ENCODE peak calls at places on chromosomes 11 and 22, in six cellular contexts. N, A, X, K, W and S are unnamed samples. For H3K4me1, the result is how much of the 10 kb centered on the place peaks cover.

GRCh38 chr11:19988598-19988997 is 171.7 kb downstream of the DBX1 start:
- DNase-seq in K (peak), X (peak), N (peak), W (no peak), A (no peak), S (no peak)

GRCh38 chr11:68653486-68654430 is 30.6 kb upstream of the GAL start:
- DNase-seq in W (no peak), X (no peak), N (no peak), A (no peak), K (no peak), S (no peak)

GRCh38 chr11:57213282-57214086 is 23.6 kb downstream of the APLNR start:
- DNase-seq in N (peak), A (no peak), X (peak), W (no peak), K (no peak), S (no peak)

GRCh38 chr11:43989162-43989961 is 46.9 kb downstream of the C11orf96 start:
- DNase-seq in X (peak), N (no peak), W (peak), K (no peak), A (no peak), S (peak)

GRCh38 chr22:39134366-39135091 is 18.0 kb downstream of the CBX7 start:
- DNase-seq in X (no peak), K (no peak), N (no peak), W (no peak), A (no peak), S (no peak)

GRCh38 chr11:65894034-65894591 is 3.6 kb downstream of the CCDC85B start:
- DNase-seq in W (no peak), X (no peak), K (no peak), N (no peak), A (peak), S (no peak)

GRCh38 chr11:14308114-14308896 is 50.7 kb downstream of the RRAS2 start:
- DNase-seq in K (no peak), X (peak), W (no peak), A (no peak), N (peak), S (no peak)

GRCh38 chr11:64719406-64719805 is 3.6 kb downstream of the NRXN2 start:
- DNase-seq in W (no peak), K (no peak), X (no peak), N (no peak), A (no peak), S (no peak)

GRCh38 chr22:25726241-25726640 is 15.7 kb upstream of the MYO18B start:
- DNase-seq in N (no peak), W (no peak), A (no peak), K (no peak), X (peak), S (no peak)

GRCh38 chr11:78708388-78708787 is 133.7 kb upstream of the NARS2 start:
- DNase-seq in K (no peak), W (no peak), A (no peak), X (no peak), N (no peak), S (no peak)

GRCh38 chr11:134397304-134398078 is 14.6 kb downstream of the B3GAT1 start:
- DNase-seq in N (no peak), X (no peak), A (no peak), W (no peak), K (no peak), S (no peak)

GRCh38 chr22:24077416-24077815 is 66.3 kb downstream of the CABIN1 start:
- DNase-seq in W (no peak), K (peak), A (no peak), X (no peak), N (no peak), S (no peak)

GRCh38 chr22:41445171-41446056 is 1.2 kb downstream of the TOB2 start:
- DNase-seq in A (peak), X (no peak), K (peak), W (no peak), N (peak), S (no peak)

GRCh38 chr11:62273284-62273683 is 3.3 kb downstream of the SCGB2A2 start:
- DNase-seq in N (no peak), X (no peak), K (no peak), W (no peak), A (no peak), S (no peak)

DNA sequence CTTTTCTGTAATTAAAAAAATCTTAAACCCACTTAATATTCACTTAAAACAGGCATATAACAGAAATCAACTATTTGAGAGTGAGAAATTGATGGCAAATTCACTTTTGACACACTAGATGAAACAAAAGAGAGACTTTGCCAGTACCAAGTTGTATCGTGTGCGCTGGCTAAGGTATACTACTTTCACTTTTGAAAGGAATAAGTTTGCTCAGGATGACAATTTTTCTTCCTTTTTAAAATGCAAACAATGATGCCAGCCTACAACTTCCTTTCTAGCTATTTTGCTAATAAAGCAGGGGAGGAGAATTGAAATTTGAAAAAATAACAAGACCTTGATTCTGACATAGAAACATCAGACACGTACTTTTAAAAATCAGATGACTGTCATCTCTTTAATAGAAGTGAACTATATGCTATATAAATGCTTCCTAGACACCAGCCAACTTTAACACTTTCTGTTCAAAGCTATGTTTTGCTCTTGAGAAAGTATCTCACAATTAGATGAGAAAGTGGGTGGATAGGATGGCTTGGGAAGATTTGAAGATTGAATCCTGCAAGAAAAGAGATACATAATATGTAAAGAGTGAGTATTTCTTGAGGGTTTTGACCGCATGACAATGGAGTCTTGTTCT is 41.6 kb upstream of the BLID start:
- DNase-seq in A (no peak), W (no peak), X (peak), N (no peak), K (no peak), S (no peak)
- H3K4me1 ChIP-seq in A (under half), W (under half), X (under half), N (under half), K (under half), S (under half)

GRCh38 chr11:112929432-112929831 is 31.8 kb upstream of the NCAM1 start:
- DNase-seq in X (no peak), A (no peak), K (no peak), N (no peak), W (no peak), S (no peak)
- H3K27ac ChIP-seq in X (no peak), A (no peak), K (no peak), N (no peak), W (no peak), S (no peak)

GRCh38 chr11:60831143-60831500 is 10.8 kb upstream of the CCDC86 start:
- DNase-seq in N (peak), A (peak), W (peak), X (peak), K (peak), S (peak)
- H3K4me1 ChIP-seq in N (under half), A (under half), W (under half), X (under half), K (under half), S (under half)

DNA sequence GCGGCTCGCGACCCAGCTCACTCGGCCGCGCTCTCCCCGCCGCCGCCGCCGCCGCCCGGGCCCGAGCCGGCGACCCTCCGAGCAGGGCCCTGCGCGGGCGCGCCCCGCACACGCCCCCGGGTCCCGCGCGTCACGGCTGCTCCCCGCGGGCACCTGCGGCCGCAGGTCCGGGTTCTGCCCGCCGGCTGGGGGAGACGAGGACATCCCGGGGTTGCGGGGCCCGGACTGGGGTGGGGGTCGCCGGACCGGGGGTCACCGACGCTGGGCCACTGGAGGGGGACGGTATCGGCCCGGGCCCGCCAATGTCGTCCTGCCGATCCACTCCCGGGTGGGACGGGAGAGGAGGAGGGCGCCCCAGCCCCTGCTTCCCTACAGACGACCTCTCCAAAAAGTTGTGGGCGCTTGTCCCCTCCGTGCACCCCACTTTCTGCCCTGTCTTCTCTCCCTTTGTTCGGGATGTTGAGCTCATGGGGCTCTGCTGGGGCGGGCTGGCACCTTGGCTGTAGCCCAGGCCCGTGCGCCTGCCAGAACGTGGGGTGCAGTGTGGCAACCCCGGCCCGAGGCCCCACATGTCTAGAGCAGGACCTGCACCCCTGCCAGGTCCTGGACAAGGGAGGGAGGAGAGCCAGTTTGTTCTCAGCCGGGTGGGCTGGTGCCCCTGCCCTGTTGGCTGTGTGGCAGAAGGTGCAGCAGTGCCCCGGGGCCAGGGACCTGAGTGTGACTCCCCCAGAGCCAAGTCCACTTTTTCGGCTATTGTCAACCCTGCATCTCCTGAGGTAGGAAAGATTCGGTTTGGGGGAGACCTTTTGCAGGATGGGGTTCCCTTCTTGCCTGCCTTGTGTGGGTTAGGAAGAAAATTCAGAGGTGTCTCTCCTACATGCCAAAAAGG is 40.2 kb upstream of the CELSR1 start:
- DNase-seq in A (peak), X (no peak), K (peak), W (no peak), N (peak), S (no peak)
- H3K27ac ChIP-seq in A (no peak), X (peak), K (peak), W (peak), N (no peak), S (no peak)

DNA sequence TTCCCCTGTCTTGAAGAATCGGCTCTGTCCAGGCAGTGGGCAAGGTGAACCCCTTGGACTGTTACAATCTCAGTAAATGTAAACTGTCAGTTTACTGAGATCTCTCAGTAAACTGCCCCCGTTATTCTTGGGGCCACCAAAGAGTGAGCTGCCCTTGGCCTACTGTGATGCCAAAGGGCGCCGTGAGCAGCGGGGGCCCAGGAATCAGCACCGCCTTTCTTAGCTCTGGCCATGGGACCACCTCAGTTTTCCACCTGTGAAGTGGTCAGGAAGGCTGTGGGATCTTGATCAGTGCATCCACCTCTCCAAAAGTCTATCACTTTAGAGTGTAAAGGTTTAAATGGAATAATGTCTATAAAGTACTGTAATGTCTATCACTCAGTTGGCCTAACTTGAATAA is 57.1 kb downstream of the THAP12 start:
- DNase-seq in A (no peak), N (no peak), K (no peak), W (no peak), X (no peak), S (no peak)
- H3K4me1 ChIP-seq in A (under half), N (under half), K (under half), W (under half), X (under half), S (under half)

GRCh38 chr22:45505991-45506743 is 3.5 kb downstream of the FBLN1 start:
- DNase-seq in K (no peak), A (no peak), X (no peak), W (no peak), N (no peak), S (no peak)
- H3K27ac ChIP-seq in K (no peak), A (no peak), X (no peak), W (no peak), N (peak), S (no peak)

DNA sequence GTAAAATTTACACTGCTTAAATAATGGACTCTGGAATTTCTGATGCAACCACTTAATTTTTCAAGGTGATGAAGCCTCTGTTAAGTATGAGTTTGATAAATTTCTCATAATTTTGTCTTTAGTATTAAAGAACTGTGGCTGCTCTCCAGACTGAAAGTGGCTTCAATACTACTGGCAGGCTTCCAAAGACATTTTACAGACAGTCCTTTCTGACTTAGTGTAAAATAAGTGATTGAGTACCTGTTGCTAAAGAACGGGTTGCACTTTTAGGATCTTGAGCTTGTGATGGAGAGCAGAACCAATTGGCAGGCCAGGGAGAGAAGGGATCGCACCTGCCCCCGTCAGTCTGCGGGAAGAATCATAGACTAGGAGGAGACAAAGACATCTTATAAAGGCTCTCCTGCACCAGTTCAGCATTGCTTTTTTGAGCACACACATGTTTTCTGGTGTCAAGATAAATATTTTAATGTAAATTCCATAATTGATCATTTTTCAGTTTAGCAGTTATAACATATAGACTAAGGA is 4.4 kb downstream of the NCAM1 start:
- DNase-seq in X (no peak), W (no peak), N (peak), A (no peak), K (peak), S (no peak)
- H3K4me1 ChIP-seq in X (under half), W (under half), N (under half), A (under half), K (under half), S (under half)

GRCh38 chr11:76771446-76772099 is 11.6 kb upstream of the TSKU start:
- DNase-seq in K (no peak), N (no peak), A (no peak), W (no peak), X (no peak), S (no peak)

GRCh38 chr11:76769071-76769560 is 14.0 kb upstream of the TSKU start:
- DNase-seq in W (no peak), K (no peak), N (no peak), A (no peak), X (peak), S (peak)

GRCh38 chr11:76769645-76770586 is 13.2 kb upstream of the TSKU start:
- DNase-seq in N (no peak), A (no peak), K (no peak), W (no peak), X (peak), S (peak)

GRCh38 chr11:76772100-76772782 is 10.9 kb upstream of the TSKU start:
- DNase-seq in X (no peak), W (no peak), A (no peak), K (no peak), N (no peak), S (no peak)

DNA sequence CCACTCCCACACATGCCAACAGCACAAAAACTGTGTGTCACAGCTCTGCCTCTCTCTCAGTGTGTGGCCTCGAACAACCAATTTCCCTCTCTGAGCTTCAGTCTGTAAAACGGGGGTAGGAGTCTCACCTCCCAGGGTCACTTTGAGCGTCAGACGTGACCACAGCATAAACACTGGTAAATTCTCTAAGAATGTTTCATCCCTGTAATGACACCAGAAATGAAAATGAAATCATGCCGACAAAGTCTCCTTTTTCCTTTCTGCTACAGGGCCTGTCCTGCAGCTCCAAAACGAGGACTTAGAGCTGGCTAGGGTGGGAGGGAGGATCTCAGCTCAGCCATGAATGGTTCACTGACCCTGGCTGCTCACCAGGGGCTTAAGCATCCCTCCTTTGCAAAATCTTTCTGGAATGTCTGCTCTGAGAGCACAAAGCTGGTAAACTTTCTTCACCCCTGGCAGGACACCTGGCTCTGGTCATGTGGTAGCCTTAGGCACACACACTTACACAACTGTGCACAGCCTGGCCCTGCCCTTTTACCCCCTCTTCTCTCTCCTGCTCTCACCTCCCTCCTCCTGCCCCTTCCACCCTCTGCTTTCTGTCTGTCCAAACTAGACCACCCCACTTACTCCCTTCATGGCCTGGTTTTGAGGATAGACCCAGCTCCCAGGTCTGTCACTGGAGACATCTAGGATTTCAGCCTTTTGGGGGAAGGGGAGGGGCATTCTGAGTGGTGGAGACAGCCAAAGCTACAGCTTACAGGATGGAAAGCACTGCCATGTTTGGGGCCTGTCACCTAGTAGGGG is 12.3 kb upstream of the TSKU start:
- DNase-seq in X (peak), W (peak), N (peak), K (peak), A (no peak), S (peak)
- H3K27ac ChIP-seq in X (no peak), W (peak), N (peak), K (peak), A (no peak), S (peak)

GRCh38 chr11:106990322-106990721 is 28.0 kb downstream of the GUCY1A2 start:
- DNase-seq in X (no peak), K (no peak), N (no peak), W (no peak), A (no peak), S (no peak)
- H3K4me1 ChIP-seq in X (under half), K (under half), N (under half), W (under half), A (under half), S (under half)

DNA sequence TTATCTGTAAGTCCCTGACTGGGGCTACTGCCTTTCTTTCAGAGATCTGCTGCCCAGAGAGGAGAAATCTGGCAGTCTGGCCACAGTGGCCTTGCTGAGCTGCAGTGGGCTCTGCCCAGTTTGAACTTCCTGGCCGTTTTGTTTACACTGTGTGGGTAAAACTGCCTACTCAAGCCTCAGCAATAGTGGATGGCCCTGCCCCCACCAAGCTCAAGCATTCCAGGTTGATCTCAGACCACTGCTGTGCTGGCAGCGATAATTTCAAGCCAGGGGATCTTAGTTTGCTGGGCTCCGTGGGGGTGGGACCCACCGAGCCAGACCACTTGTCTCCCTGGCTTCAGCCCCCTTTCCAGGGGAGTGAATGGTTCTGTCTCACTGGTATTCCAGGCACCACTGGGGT is 117.5 kb downstream of the TRPC6 start:
- DNase-seq in A (no peak), K (no peak), X (no peak), N (peak), W (no peak), S (peak)
- H3K27ac ChIP-seq in A (no peak), K (no peak), X (peak), N (no peak), W (no peak), S (peak)